ENCODE peak calls at places on chromosome 21, in five cellular contexts. D is activated CD4-positive, alpha-beta T cell treated with anti-CD3 and anti-CD28 coated beads, Interleukin-2, amount 50 U/mL, for 24 hours; B is activated naive CD4-positive, alpha-beta T cell treated with anti-CD3 and anti-CD28 coated beads for 36 hours; M is fibroblast of lung; W is activated gamma-delta T cell treated with Interleukin-2 at 50 U/mL for 16 hours. T is an unnamed sample.

GRCh38 chr21:41247976-41248545 is 68.5 kb upstream of the FAM3B start:
- DNase-seq in B (no peak), D (no peak), W (no peak), M (no peak), T (no peak)

GRCh38 chr21:34836103-34836932 is 167.5 kb downstream of the CLIC6 start:
- DNase-seq in M (peak), W (no peak), D (peak), B (peak), T (peak)

GRCh38 chr21:28615276-28615675 is 377.4 kb downstream of the LTN1 start:
- DNase-seq in D (no peak), W (no peak), B (no peak), M (peak), T (peak)

GRCh38 chr21:31216206-31216605 is 127.9 kb downstream of the TIAM1 start:
- DNase-seq in M (peak), W (no peak), D (no peak), B (no peak), T (peak)

GRCh38 chr21:41477641-41478318 is 30.2 kb downstream of the TMPRSS2 start:
- DNase-seq in B (no peak), W (no peak), M (peak), D (no peak), T (no peak)

GRCh38 chr21:43917515-43918384 is 52.7 kb downstream of the AGPAT3 start:
- DNase-seq in B (peak), W (peak), M (no peak), D (no peak), T (no peak)

GRCh38 chr21:18370292-18370691 is 33.3 kb downstream of the TMPRSS15 start:
- DNase-seq in D (no peak), M (no peak), B (no peak), W (no peak), T (no peak)

GRCh38 chr21:42833439-42833815 is 45.9 kb downstream of the WDR4 start:
- DNase-seq in B (peak), W (peak), D (peak), M (peak), T (peak)

GRCh38 chr21:26119906-26120305 is 50.7 kb downstream of the APP start:
- DNase-seq in D (no peak), M (no peak), W (no peak), B (no peak), T (no peak)

T was measured in IMR-90.